ENCODE peak calls at places on chromosomes 2 and 18, in nine cellular contexts. One of them, this sample, is unnamed.
A peak's percentile ranks its signal among the peaks of the same experiment; 100 is the strongest.

GRCh38 chr2:108612514-108613183 is 78.4 kb downstream of the LIMS1 start:
- DNase-seq in mucosa of descending colon: peak; percentile 48
- DNase-seq in spleen: peak; percentile 83
- DNase-seq in Peyer's patch: peak; percentile 76
- DNase-seq in heart right ventricle: no peak
- DNase-seq in lung: peak; percentile 43
- DNase-seq in A549: no peak
- DNase-seq in sigmoid colon: no peak
- DNase-seq in thyroid gland: peak; percentile 59
- DNase-seq in this sample: no peak

GRCh38 chr2:27446057-27446456 is 3.9 kb downstream of the KRTCAP3 start:
- DNase-seq in sigmoid colon: no peak
- DNase-seq in lung: peak; percentile 69
- DNase-seq in Peyer's patch: no peak
- DNase-seq in mucosa of descending colon: peak; percentile 76
- DNase-seq in spleen: no peak
- DNase-seq in A549: no peak
- DNase-seq in heart right ventricle: no peak
- DNase-seq in thyroid gland: no peak
- DNase-seq in this sample: no peak

GRCh38 chr2:148258124-148258523 is 237.2 kb downstream of the MBD5 start:
- DNase-seq in thyroid gland: no peak
- DNase-seq in lung: no peak
- DNase-seq in A549: no peak
- DNase-seq in heart right ventricle: no peak
- DNase-seq in spleen: no peak
- DNase-seq in mucosa of descending colon: no peak
- DNase-seq in Peyer's patch: no peak
- DNase-seq in sigmoid colon: no peak
- DNase-seq in this sample: no peak

GRCh38 chr2:104746299-104746698 is 107.6 kb upstream of the POU3F3 start:
- DNase-seq in A549: no peak
- DNase-seq in heart right ventricle: no peak
- DNase-seq in lung: no peak
- DNase-seq in thyroid gland: no peak
- DNase-seq in spleen: no peak
- DNase-seq in sigmoid colon: no peak
- DNase-seq in Peyer's patch: no peak
- DNase-seq in mucosa of descending colon: no peak
- DNase-seq in this sample: no peak

GRCh38 chr2:224359569-224359968 is 42.3 kb downstream of the FAM124B start:
- DNase-seq in A549: no peak
- DNase-seq in heart right ventricle: no peak
- DNase-seq in mucosa of descending colon: no peak
- DNase-seq in spleen: no peak
- DNase-seq in sigmoid colon: no peak
- DNase-seq in Peyer's patch: no peak
- DNase-seq in lung: no peak
- DNase-seq in thyroid gland: no peak
- DNase-seq in this sample: peak; percentile 68

GRCh38 chr2:99881901-99882591 is 260.3 kb downstream of the AFF3 start:
- DNase-seq in heart right ventricle: no peak
- DNase-seq in lung: no peak
- DNase-seq in sigmoid colon: no peak
- DNase-seq in mucosa of descending colon: no peak
- DNase-seq in thyroid gland: peak; percentile 55
- DNase-seq in Peyer's patch: no peak
- DNase-seq in A549: no peak
- DNase-seq in spleen: no peak
- DNase-seq in this sample: no peak

GRCh38 chr2:170829016-170829415 is 12.3 kb downstream of the GAD1 start:
- DNase-seq in spleen: no peak
- DNase-seq in A549: no peak
- DNase-seq in thyroid gland: no peak
- DNase-seq in lung: no peak
- DNase-seq in heart right ventricle: no peak
- DNase-seq in sigmoid colon: no peak
- DNase-seq in mucosa of descending colon: no peak
- DNase-seq in Peyer's patch: no peak
- DNase-seq in this sample: no peak

GRCh38 chr2:118865106-118865505 is 17.7 kb upstream of the EN1 start:
- DNase-seq in sigmoid colon: no peak
- DNase-seq in A549: peak; percentile 29
- DNase-seq in thyroid gland: peak; percentile 34
- DNase-seq in spleen: no peak
- DNase-seq in lung: no peak
- DNase-seq in Peyer's patch: no peak
- DNase-seq in mucosa of descending colon: no peak
- DNase-seq in heart right ventricle: no peak
- DNase-seq in this sample: peak; percentile 17

GRCh38 chr2:71785550-71785951 is 332.2 kb downstream of the DYSF start:
- DNase-seq in Peyer's patch: no peak
- DNase-seq in spleen: peak; percentile 72
- DNase-seq in heart right ventricle: no peak
- DNase-seq in A549: no peak
- DNase-seq in mucosa of descending colon: no peak
- DNase-seq in lung: peak; percentile 27
- DNase-seq in thyroid gland: no peak
- DNase-seq in sigmoid colon: no peak
- DNase-seq in this sample: no peak

GRCh38 chr2:26395394-26395793 is 6.3 kb upstream of the DRC1 start:
- DNase-seq in heart right ventricle: no peak
- DNase-seq in lung: no peak
- DNase-seq in Peyer's patch: no peak
- DNase-seq in sigmoid colon: no peak
- DNase-seq in thyroid gland: no peak
- DNase-seq in A549: no peak
- DNase-seq in mucosa of descending colon: no peak
- DNase-seq in spleen: no peak
- DNase-seq in this sample: peak; percentile 30

GRCh38 chr2:39568561-39569006 is 97.1 kb upstream of the TMEM178A start:
- DNase-seq in spleen: no peak
- DNase-seq in sigmoid colon: no peak
- DNase-seq in heart right ventricle: no peak
- DNase-seq in Peyer's patch: no peak
- DNase-seq in lung: no peak
- DNase-seq in A549: no peak
- DNase-seq in mucosa of descending colon: no peak
- DNase-seq in thyroid gland: no peak
- DNase-seq in this sample: no peak

GRCh38 chr2:23390152-23390551 is 5.2 kb downstream of the KLHL29 start:
- DNase-seq in A549: no peak
- DNase-seq in spleen: no peak
- DNase-seq in mucosa of descending colon: no peak
- DNase-seq in sigmoid colon: no peak
- DNase-seq in thyroid gland: no peak
- DNase-seq in Peyer's patch: no peak
- DNase-seq in lung: no peak
- DNase-seq in heart right ventricle: no peak
- DNase-seq in this sample: no peak

GRCh38 chr2:220076734-220077133 is 449.3 kb downstream of the SLC4A3 start:
- DNase-seq in A549: no peak
- DNase-seq in lung: no peak
- DNase-seq in sigmoid colon: no peak
- DNase-seq in heart right ventricle: no peak
- DNase-seq in mucosa of descending colon: no peak
- DNase-seq in thyroid gland: peak; percentile 56
- DNase-seq in spleen: no peak
- DNase-seq in Peyer's patch: no peak
- DNase-seq in this sample: no peak

GRCh38 chr2:74066491-74067203 is 81.1 kb downstream of the BOLA3 start:
- DNase-seq in heart right ventricle: no peak
- DNase-seq in thyroid gland: peak; percentile 57
- DNase-seq in lung: no peak
- DNase-seq in sigmoid colon: no peak
- DNase-seq in A549: no peak
- DNase-seq in mucosa of descending colon: no peak
- DNase-seq in spleen: no peak
- DNase-seq in Peyer's patch: no peak
- DNase-seq in this sample: no peak

GRCh38 chr18:51897884-51898283 is 442.1 kb upstream of the DCC start:
- DNase-seq in mucosa of descending colon: no peak
- DNase-seq in A549: no peak
- DNase-seq in heart right ventricle: no peak
- DNase-seq in lung: no peak
- DNase-seq in sigmoid colon: no peak
- DNase-seq in spleen: no peak
- DNase-seq in thyroid gland: no peak
- DNase-seq in Peyer's patch: no peak
- DNase-seq in this sample: no peak

GRCh38 chr2:9238927-9239326 is 32.3 kb downstream of the ASAP2 start:
- DNase-seq in spleen: no peak
- DNase-seq in heart right ventricle: no peak
- DNase-seq in sigmoid colon: no peak
- DNase-seq in lung: no peak
- DNase-seq in Peyer's patch: no peak
- DNase-seq in thyroid gland: no peak
- DNase-seq in A549: no peak
- DNase-seq in mucosa of descending colon: no peak
- DNase-seq in this sample: no peak
- H3K4me1 ChIP-seq in spleen: peaks cover 15% of the 10 kb centered on the region
- H3K4me1 ChIP-seq in heart right ventricle: peaks cover 88% of the 10 kb centered on the region
- H3K4me1 ChIP-seq in sigmoid colon: no peaks in the 10 kb centered on the region
- H3K4me1 ChIP-seq in lung: peaks cover 10% of the 10 kb centered on the region
- H3K4me1 ChIP-seq in Peyer's patch: peaks cover 28% of the 10 kb centered on the region
- H3K4me1 ChIP-seq in thyroid gland: peaks cover 61% of the 10 kb centered on the region
- H3K4me1 ChIP-seq in A549: peaks cover 39% of the 10 kb centered on the region
- H3K4me1 ChIP-seq in mucosa of descending colon: peaks cover 16% of the 10 kb centered on the region
- H3K4me1 ChIP-seq in this sample: peaks cover 20% of the 10 kb centered on the region

GRCh38 chr2:1591461-1591770 is 152.9 kb downstream of the PXDN start:
- DNase-seq in thyroid gland: no peak
- DNase-seq in mucosa of descending colon: no peak
- DNase-seq in Peyer's patch: no peak
- DNase-seq in heart right ventricle: peak; percentile 43
- DNase-seq in spleen: no peak
- DNase-seq in lung: no peak
- DNase-seq in sigmoid colon: no peak
- DNase-seq in A549: no peak
- DNase-seq in this sample: no peak

GRCh38 chr2:1588051-1588993 is 156.0 kb downstream of the PXDN start:
- DNase-seq in Peyer's patch: no peak
- DNase-seq in spleen: no peak
- DNase-seq in lung: no peak
- DNase-seq in sigmoid colon: no peak
- DNase-seq in A549: no peak
- DNase-seq in heart right ventricle: no peak
- DNase-seq in mucosa of descending colon: no peak
- DNase-seq in thyroid gland: no peak
- DNase-seq in this sample: no peak

GRCh38 chr2:1590611-1591460 is 153.5 kb downstream of the PXDN start:
- DNase-seq in sigmoid colon: no peak
- DNase-seq in spleen: no peak
- DNase-seq in lung: no peak
- DNase-seq in heart right ventricle: no peak
- DNase-seq in thyroid gland: no peak
- DNase-seq in A549: no peak
- DNase-seq in Peyer's patch: no peak
- DNase-seq in mucosa of descending colon: no peak
- DNase-seq in this sample: peak; percentile 51

GRCh38 chr2:1586946-1587840 is 157.1 kb downstream of the PXDN start:
- DNase-seq in spleen: peak; percentile 59
- DNase-seq in Peyer's patch: no peak
- DNase-seq in mucosa of descending colon: no peak
- DNase-seq in thyroid gland: no peak
- DNase-seq in A549: no peak
- DNase-seq in sigmoid colon: no peak
- DNase-seq in heart right ventricle: no peak
- DNase-seq in lung: no peak
- DNase-seq in this sample: no peak

GRCh38 chr2:1588994-1589611 is 155.2 kb downstream of the PXDN start:
- DNase-seq in heart right ventricle: no peak
- DNase-seq in thyroid gland: no peak
- DNase-seq in sigmoid colon: no peak
- DNase-seq in lung: no peak
- DNase-seq in Peyer's patch: no peak
- DNase-seq in mucosa of descending colon: no peak
- DNase-seq in A549: no peak
- DNase-seq in spleen: no peak
- DNase-seq in this sample: no peak
- TF ChIP-seq CTCF in heart right ventricle: no peak
- TF ChIP-seq CTCF in thyroid gland: no peak
- TF ChIP-seq CTCF in sigmoid colon: no peak
- TF ChIP-seq CTCF in lung: no peak
- TF ChIP-seq CTCF in Peyer's patch: no peak
- TF ChIP-seq CTCF in mucosa of descending colon: no peak
- TF ChIP-seq CTCF in A549: no peak
- TF ChIP-seq CTCF in spleen: no peak
- TF ChIP-seq CTCF in this sample: no peak

DNA sequence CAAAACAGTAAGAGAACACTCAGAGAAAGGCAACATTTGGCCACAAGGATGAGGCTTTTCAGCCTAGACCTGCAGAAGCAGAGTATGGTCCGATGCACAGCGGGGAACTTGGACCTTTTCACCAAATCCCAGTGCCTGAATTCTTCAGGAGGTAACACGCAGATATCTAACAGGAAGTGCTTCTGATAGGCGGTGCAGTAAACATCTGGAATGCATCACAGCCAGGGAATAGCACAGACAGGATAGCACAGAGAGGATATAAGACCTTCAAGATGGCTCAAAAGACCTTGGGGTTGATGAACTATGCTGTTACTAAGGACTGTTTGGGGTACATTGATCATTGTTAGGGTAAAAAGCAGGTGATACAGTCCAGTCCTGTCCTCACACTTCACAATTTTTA is 1.7 kb downstream of the TMEM127 start:
- DNase-seq in A549: no peak
- DNase-seq in sigmoid colon: no peak
- DNase-seq in Peyer's patch: no peak
- DNase-seq in thyroid gland: no peak
- DNase-seq in spleen: no peak
- DNase-seq in lung: no peak
- DNase-seq in mucosa of descending colon: no peak
- DNase-seq in heart right ventricle: no peak
- DNase-seq in this sample: no peak
- H3K4me1 ChIP-seq in A549: peaks cover 44% of the 10 kb centered on the region
- H3K4me1 ChIP-seq in sigmoid colon: no peaks in the 10 kb centered on the region
- H3K4me1 ChIP-seq in Peyer's patch: peaks cover 66% of the 10 kb centered on the region
- H3K4me1 ChIP-seq in thyroid gland: peaks cover 44% of the 10 kb centered on the region
- H3K4me1 ChIP-seq in spleen: peaks cover 84% of the 10 kb centered on the region
- H3K4me1 ChIP-seq in lung: peaks cover 25% of the 10 kb centered on the region
- H3K4me1 ChIP-seq in mucosa of descending colon: peaks cover 55% of the 10 kb centered on the region
- H3K4me1 ChIP-seq in heart right ventricle: peaks cover 71% of the 10 kb centered on the region
- H3K4me1 ChIP-seq in this sample: peaks cover 6% of the 10 kb centered on the region

DNA sequence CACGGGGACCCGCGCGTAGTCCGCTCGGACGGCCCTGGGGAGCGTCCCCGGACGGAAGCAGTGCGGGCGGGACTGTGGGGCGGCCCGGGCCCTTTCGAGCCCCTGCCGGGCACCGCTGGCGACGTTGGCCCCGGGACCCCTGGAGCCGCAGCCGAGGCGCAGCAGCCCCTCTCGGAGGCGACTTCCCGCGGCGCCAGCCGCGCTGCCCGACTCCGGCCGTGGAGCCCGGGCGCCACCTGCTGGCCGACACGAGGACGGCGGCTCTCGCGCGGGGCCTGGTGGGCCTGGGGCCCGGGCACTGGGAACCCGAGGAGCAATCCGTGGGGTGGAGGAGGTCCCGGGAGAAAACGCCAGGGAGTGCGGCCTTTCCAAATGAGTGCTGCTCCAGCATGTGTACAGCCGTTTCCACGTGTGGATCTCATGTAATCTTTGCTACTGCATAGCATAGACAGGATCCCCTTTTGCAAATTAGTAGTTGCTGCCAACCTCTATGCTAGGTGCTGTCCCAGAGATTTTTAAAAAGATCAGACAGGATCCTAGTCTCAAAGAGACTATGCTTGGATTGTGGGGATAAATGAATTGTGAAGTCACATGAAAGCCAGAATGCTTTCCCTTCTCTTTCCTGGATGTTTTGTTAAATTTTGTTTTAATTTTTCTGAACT is 4.0 kb downstream of the ID2 start:
- DNase-seq in thyroid gland: peak; percentile 75
- DNase-seq in Peyer's patch: peak; percentile 65
- DNase-seq in heart right ventricle: peak; percentile 81
- DNase-seq in spleen: peak; percentile 96
- DNase-seq in sigmoid colon: peak; percentile 85
- DNase-seq in A549: peak; percentile 77
- DNase-seq in lung: peak; percentile 71
- DNase-seq in mucosa of descending colon: peak; percentile 90
- DNase-seq in this sample: peak; percentile 86
- TF ChIP-seq CTCF in thyroid gland: peak; percentile 90
- TF ChIP-seq CTCF in Peyer's patch: peak; percentile 99
- TF ChIP-seq CTCF in heart right ventricle: peak; percentile 99
- TF ChIP-seq CTCF in spleen: peak; percentile 94
- TF ChIP-seq CTCF in sigmoid colon: peak; percentile 84
- TF ChIP-seq CTCF in A549: peak; percentile 99
- TF ChIP-seq CTCF in lung: peak; percentile 94
- TF ChIP-seq CTCF in mucosa of descending colon: peak; percentile 96
- TF ChIP-seq CTCF in this sample: peak; percentile 72

This sample was measured in BE2C.